ENCODE peak calls at places on chromosomes 3 and 15, in six cellular contexts. One of them, this sample, is unnamed.

GRCh38 chr3:8443829-8444791 is 57.5 kb upstream of the LMCD1 start:
- DNase-seq in SK-N-SH: peak; percentile 76
- DNase-seq in K562: no peak
- DNase-seq in HepG2: peak; percentile 99
- DNase-seq in A549: peak; percentile 89
- DNase-seq in GM12878: no peak
- DNase-seq in this sample: peak; percentile 99

GRCh38 chr3:42020681-42021307 is 58.9 kb upstream of the ULK4 start:
- DNase-seq in A549: no peak
- DNase-seq in GM12878: no peak
- DNase-seq in K562: no peak
- DNase-seq in SK-N-SH: no peak
- DNase-seq in HepG2: no peak
- DNase-seq in this sample: peak; percentile 83

GRCh38 chr3:196712514-196713413 is 587 bp downstream of the PIGX start:
- DNase-seq in HepG2: peak; percentile 14
- DNase-seq in GM12878: no peak
- DNase-seq in SK-N-SH: no peak
- DNase-seq in K562: no peak
- DNase-seq in A549: peak; percentile 24
- DNase-seq in this sample: peak; percentile 57

GRCh38 chr15:29942548-29942947 is 120.3 kb upstream of the TJP1 start:
- DNase-seq in A549: no peak
- DNase-seq in GM12878: no peak
- DNase-seq in K562: no peak
- DNase-seq in SK-N-SH: no peak
- DNase-seq in HepG2: no peak
- DNase-seq in this sample: no peak

GRCh38 chr15:88606437-88606794 is 14.7 kb upstream of the AEN start:
- DNase-seq in SK-N-SH: no peak
- DNase-seq in GM12878: no peak
- DNase-seq in HepG2: no peak
- DNase-seq in K562: no peak
- DNase-seq in A549: no peak
- DNase-seq in this sample: no peak

GRCh38 chr3:133276594-133276993 is 123.3 kb upstream of the BFSP2 start:
- DNase-seq in A549: no peak
- DNase-seq in GM12878: no peak
- DNase-seq in K562: no peak
- DNase-seq in HepG2: no peak
- DNase-seq in SK-N-SH: no peak
- DNase-seq in this sample: no peak

GRCh38 chr3:111846717-111847116 is 12.3 kb upstream of the PHLDB2 start:
- DNase-seq in HepG2: no peak
- DNase-seq in K562: no peak
- DNase-seq in A549: peak; percentile 26
- DNase-seq in GM12878: no peak
- DNase-seq in SK-N-SH: no peak
- DNase-seq in this sample: peak; percentile 91

GRCh38 chr3:71587958-71588357 is 4.4 kb upstream of the FOXP1 start:
- DNase-seq in SK-N-SH: no peak
- DNase-seq in HepG2: no peak
- DNase-seq in K562: no peak
- DNase-seq in GM12878: no peak
- DNase-seq in A549: no peak
- DNase-seq in this sample: no peak

GRCh38 chr15:74170845-74171578 is 2.5 kb upstream of the ISLR start:
- DNase-seq in GM12878: no peak
- DNase-seq in A549: no peak
- DNase-seq in K562: no peak
- DNase-seq in SK-N-SH: no peak
- DNase-seq in HepG2: no peak
- DNase-seq in this sample: no peak

GRCh38 chr3:185807455-185808068 is 17.3 kb downstream of the IGF2BP2 start:
- DNase-seq in A549: no peak
- DNase-seq in SK-N-SH: no peak
- DNase-seq in K562: no peak
- DNase-seq in GM12878: no peak
- DNase-seq in HepG2: no peak
- DNase-seq in this sample: peak; percentile 94

GRCh38 chr3:50608278-50608677 is 3.3 kb downstream of the CISH start:
- DNase-seq in SK-N-SH: no peak
- DNase-seq in GM12878: no peak
- DNase-seq in A549: no peak
- DNase-seq in HepG2: no peak
- DNase-seq in K562: no peak
- DNase-seq in this sample: no peak

GRCh38 chr3:172153335-172153861 is 114.0 kb downstream of the FNDC3B start:
- DNase-seq in A549: peak; percentile 26
- DNase-seq in SK-N-SH: no peak
- DNase-seq in GM12878: no peak
- DNase-seq in HepG2: no peak
- DNase-seq in K562: no peak
- DNase-seq in this sample: peak; percentile 99

GRCh38 chr3:4071481-4072184 is 231.5 kb upstream of the SETMAR start:
- DNase-seq in A549: no peak
- DNase-seq in SK-N-SH: no peak
- DNase-seq in GM12878: no peak
- DNase-seq in HepG2: no peak
- DNase-seq in K562: no peak
- DNase-seq in this sample: no peak

GRCh38 chr3:154931484-154931883 is 148.6 kb upstream of the MME start:
- DNase-seq in A549: no peak
- DNase-seq in GM12878: no peak
- DNase-seq in K562: no peak
- DNase-seq in SK-N-SH: no peak
- DNase-seq in HepG2: no peak
- DNase-seq in this sample: peak; percentile 79

GRCh38 chr3:116579843-116580242 is 129.7 kb upstream of the TUSC7 start:
- DNase-seq in A549: no peak
- DNase-seq in SK-N-SH: no peak
- DNase-seq in K562: no peak
- DNase-seq in HepG2: peak; percentile 1
- DNase-seq in GM12878: no peak
- DNase-seq in this sample: peak; percentile 20

GRCh38 chr15:99031681-99032080 is 24.1 kb upstream of the PGPEP1L start:
- DNase-seq in K562: no peak
- DNase-seq in HepG2: no peak
- DNase-seq in GM12878: no peak
- DNase-seq in A549: no peak
- DNase-seq in SK-N-SH: no peak
- DNase-seq in this sample: no peak

GRCh38 chr3:186938716-186939115 is 8.4 kb downstream of the ST6GAL1 start:
- DNase-seq in GM12878: no peak
- DNase-seq in A549: no peak
- DNase-seq in K562: peak; percentile 85
- DNase-seq in SK-N-SH: no peak
- DNase-seq in HepG2: no peak
- DNase-seq in this sample: peak; percentile 75

GRCh38 chr3:125116311-125117069 is 60.7 kb upstream of the HEG1 start:
- DNase-seq in K562: no peak
- DNase-seq in SK-N-SH: no peak
- DNase-seq in HepG2: no peak
- DNase-seq in A549: no peak
- DNase-seq in GM12878: no peak
- DNase-seq in this sample: peak; percentile 77

GRCh38 chr15:66822576-66822975 is 120.5 kb downstream of the SMAD6 start:
- DNase-seq in GM12878: no peak
- DNase-seq in A549: no peak
- DNase-seq in HepG2: no peak
- DNase-seq in SK-N-SH: no peak
- DNase-seq in K562: no peak
- DNase-seq in this sample: no peak

GRCh38 chr3:149258298-149258697 is 36.7 kb upstream of the CP start:
- DNase-seq in GM12878: no peak
- DNase-seq in SK-N-SH: no peak
- DNase-seq in A549: no peak
- DNase-seq in K562: peak; percentile 27
- DNase-seq in HepG2: no peak
- DNase-seq in this sample: peak; percentile 16

DNA sequence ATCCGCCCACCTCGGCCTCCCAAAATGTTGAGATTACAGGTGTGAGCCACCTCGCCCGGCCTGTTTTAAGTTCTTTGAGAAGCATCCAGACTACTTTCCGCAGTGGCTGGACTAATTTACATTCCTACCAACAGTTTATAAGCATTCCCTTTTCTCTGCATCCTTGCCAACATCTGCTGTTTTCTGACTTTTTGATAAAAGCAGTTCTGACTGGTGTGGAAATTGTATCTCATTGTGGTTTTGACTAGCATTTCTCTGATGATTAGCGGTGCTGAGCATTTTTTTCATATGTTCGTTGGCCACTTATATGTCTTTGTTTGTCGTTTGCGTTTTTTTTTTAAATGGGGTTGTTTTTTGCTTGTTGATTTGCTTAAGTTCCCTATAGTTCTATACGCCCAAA is 208.4 kb upstream of the DPPA4 start:
- DNase-seq in GM12878: no peak
- DNase-seq in HepG2: no peak
- DNase-seq in A549: no peak
- DNase-seq in SK-N-SH: no peak
- DNase-seq in K562: no peak
- DNase-seq in this sample: no peak
- TF ChIP-seq SMC3 in GM12878: no peak
- TF ChIP-seq SMC3 in HepG2: no peak
- TF ChIP-seq SMC3 in A549: no peak
- TF ChIP-seq SMC3 in SK-N-SH: no peak
- TF ChIP-seq SMC3 in K562: no peak
- TF ChIP-seq SMC3 in this sample: no peak

DNA sequence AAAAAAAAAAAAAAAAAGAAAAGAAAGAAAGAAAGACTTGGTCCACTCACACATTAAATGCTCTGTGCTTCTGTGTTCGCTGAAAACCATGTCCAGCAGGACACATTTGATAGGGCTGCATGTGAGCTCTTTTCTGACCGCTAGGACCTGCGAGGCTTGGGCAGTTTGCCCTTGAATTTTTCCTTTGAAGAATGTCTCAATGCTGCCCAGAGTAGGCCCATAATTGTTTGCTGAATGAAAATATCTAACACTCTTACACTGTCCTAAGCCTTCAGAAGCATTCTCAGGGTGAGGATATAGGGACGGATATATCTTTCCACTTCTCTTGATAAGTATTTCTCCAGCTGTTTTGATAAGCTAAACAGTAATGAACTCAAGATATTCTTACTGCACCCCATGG is 6.0 kb downstream of the KIF9 start:
- DNase-seq in A549: no peak
- DNase-seq in HepG2: no peak
- DNase-seq in SK-N-SH: no peak
- DNase-seq in K562: no peak
- DNase-seq in GM12878: no peak
- DNase-seq in this sample: no peak
- TF ChIP-seq SMC3 in A549: no peak
- TF ChIP-seq SMC3 in HepG2: no peak
- TF ChIP-seq SMC3 in SK-N-SH: no peak
- TF ChIP-seq SMC3 in K562: no peak
- TF ChIP-seq SMC3 in GM12878: no peak
- TF ChIP-seq SMC3 in this sample: no peak

GRCh38 chr3:171108066-171108465 is 81.5 kb upstream of the SLC2A2 start:
- DNase-seq in HepG2: no peak
- DNase-seq in SK-N-SH: no peak
- DNase-seq in K562: no peak
- DNase-seq in A549: no peak
- DNase-seq in GM12878: no peak
- DNase-seq in this sample: peak; percentile 29
- TF ChIP-seq SMC3 in HepG2: no peak
- TF ChIP-seq SMC3 in SK-N-SH: no peak
- TF ChIP-seq SMC3 in K562: no peak
- TF ChIP-seq SMC3 in A549: no peak
- TF ChIP-seq SMC3 in GM12878: no peak
- TF ChIP-seq SMC3 in this sample: no peak

DNA sequence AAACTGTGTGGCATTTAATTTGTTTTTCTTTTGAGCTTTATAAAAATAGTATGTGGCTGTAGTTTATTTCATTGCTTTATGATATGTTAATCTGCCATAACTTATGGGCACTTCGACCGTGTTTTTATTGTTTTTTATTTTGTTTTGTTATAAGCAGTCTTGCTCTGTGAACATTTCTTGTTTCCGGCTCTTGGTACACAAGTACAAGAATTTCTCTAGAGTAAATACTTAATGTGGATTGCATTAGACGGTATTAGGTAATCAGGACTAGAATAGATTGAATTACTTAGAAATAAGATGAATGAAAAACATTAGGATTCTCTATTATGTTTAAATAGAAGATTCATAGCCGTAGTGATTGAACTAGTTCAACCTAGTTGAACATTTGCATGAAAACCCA is 2.1 kb downstream of the ZFAND6 start:
- DNase-seq in A549: no peak
- DNase-seq in K562: no peak
- DNase-seq in SK-N-SH: no peak
- DNase-seq in HepG2: peak; percentile 10
- DNase-seq in GM12878: no peak
- DNase-seq in this sample: peak; percentile 43
- TF ChIP-seq SMC3 in A549: no peak
- TF ChIP-seq SMC3 in K562: no peak
- TF ChIP-seq SMC3 in SK-N-SH: no peak
- TF ChIP-seq SMC3 in HepG2: no peak
- TF ChIP-seq SMC3 in GM12878: no peak
- TF ChIP-seq SMC3 in this sample: no peak

GRCh38 chr3:189622629-189623028 is 8.6 kb upstream of the TP63 start:
- DNase-seq in A549: no peak
- DNase-seq in HepG2: no peak
- DNase-seq in K562: no peak
- DNase-seq in GM12878: no peak
- DNase-seq in SK-N-SH: no peak
- DNase-seq in this sample: no peak

GRCh38 chr3:189624130-189624529 is 7.1 kb upstream of the TP63 start:
- DNase-seq in SK-N-SH: no peak
- DNase-seq in K562: no peak
- DNase-seq in HepG2: no peak
- DNase-seq in GM12878: no peak
- DNase-seq in A549: no peak
- DNase-seq in this sample: no peak

GRCh38 chr3:189625071-189625470 is 6.1 kb upstream of the TP63 start:
- DNase-seq in GM12878: no peak
- DNase-seq in HepG2: no peak
- DNase-seq in SK-N-SH: no peak
- DNase-seq in K562: no peak
- DNase-seq in A549: no peak
- DNase-seq in this sample: no peak

GRCh38 chr3:189625566-189625965 is 5.6 kb upstream of the TP63 start:
- DNase-seq in K562: no peak
- DNase-seq in HepG2: no peak
- DNase-seq in GM12878: no peak
- DNase-seq in A549: no peak
- DNase-seq in SK-N-SH: no peak
- DNase-seq in this sample: no peak

DNA sequence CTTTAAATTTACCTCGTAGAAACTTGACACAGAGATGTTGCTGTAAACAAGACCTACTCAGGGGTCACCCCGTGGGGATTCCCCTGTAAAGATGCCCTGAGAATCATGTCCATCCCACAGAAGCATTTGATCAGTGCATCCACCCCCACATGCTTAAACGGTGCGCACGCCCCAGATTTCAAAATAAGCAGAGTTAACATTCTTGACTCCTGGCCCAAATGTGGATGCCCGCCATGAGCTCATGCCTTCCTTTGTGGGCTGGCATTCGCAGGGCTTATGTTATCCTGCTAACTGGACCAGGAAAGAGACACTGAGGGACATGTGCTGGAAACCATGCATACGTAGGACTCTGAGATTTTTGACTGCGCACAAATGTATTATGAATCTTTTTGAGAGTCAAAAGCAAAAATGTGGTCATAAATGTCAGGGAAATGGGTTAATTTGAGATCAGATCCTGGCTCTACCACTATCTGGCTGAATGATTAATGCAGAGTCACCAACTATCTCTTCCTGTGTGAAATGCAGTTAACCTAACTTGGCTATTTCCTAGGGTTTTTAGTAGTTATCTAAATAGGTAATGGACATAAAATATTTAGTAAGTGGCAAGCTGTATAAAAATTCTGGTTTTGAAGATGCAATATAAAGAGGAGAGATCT is 9.1 kb upstream of the TP63 start:
- DNase-seq in HepG2: no peak
- DNase-seq in K562: no peak
- DNase-seq in SK-N-SH: no peak
- DNase-seq in GM12878: no peak
- DNase-seq in A549: no peak
- DNase-seq in this sample: no peak
- TF ChIP-seq SMC3 in HepG2: no peak
- TF ChIP-seq SMC3 in K562: no peak
- TF ChIP-seq SMC3 in SK-N-SH: no peak
- TF ChIP-seq SMC3 in GM12878: no peak
- TF ChIP-seq SMC3 in A549: no peak
- TF ChIP-seq SMC3 in this sample: no peak